ENCODE peak calls at places on chromosome 3, in six cellular contexts. L is neuronal stem cell, B is IMR-90, P is H9, V is mesendoderm, D is H1. U is an unnamed sample.

GRCh38 chr3:193894121-193894863 is 241.7 kb upstream of the HES1 start:
- DNase-seq in L (no peak), B (no peak), P (no peak), V (peak), D (no peak), U (no peak)

GRCh38 chr3:69500604-69501003 is 114.7 kb upstream of the FRMD4B start:
- DNase-seq in L (no peak), B (no peak), P (no peak), V (no peak), D (no peak), U (no peak)

GRCh38 chr3:184639351-184639750 is 72.5 kb downstream of the MAGEF1 start:
- DNase-seq in L (no peak), B (no peak), P (no peak), V (no peak), D (no peak), U (peak)

GRCh38 chr3:86800116-86800515 is 190.8 kb downstream of the VGLL3 start:
- DNase-seq in L (no peak), B (no peak), P (no peak), V (no peak), D (no peak), U (no peak)

GRCh38 chr3:72171946-72172345 is 387.0 kb upstream of the PROK2 start:
- DNase-seq in L (no peak), B (no peak), P (no peak), V (no peak), D (no peak), U (no peak)

GRCh38 chr3:60909526-60909925 is 341.7 kb downstream of the FHIT start:
- DNase-seq in L (no peak), B (no peak), P (no peak), V (no peak), D (no peak), U (no peak)

GRCh38 chr3:60931452-60931851 is 319.8 kb downstream of the FHIT start:
- DNase-seq in L (no peak), B (no peak), P (no peak), V (peak), D (no peak), U (no peak)

GRCh38 chr3:84547971-84548970 is 410.5 kb upstream of the CADM2 start:
- DNase-seq in L (peak), B (no peak), P (peak), V (peak), D (peak), U (no peak)

GRCh38 chr3:52517796-52518722 is 15.6 kb downstream of the NT5DC2 start:
- DNase-seq in L (no peak), B (no peak), P (no peak), V (peak), D (no peak), U (no peak)

GRCh38 chr3:180571831-180572578 is 30.0 kb upstream of the TTC14 start:
- DNase-seq in L (no peak), B (no peak), P (no peak), V (peak), D (no peak), U (no peak)

GRCh38 chr3:24641628-24642027 is 147.0 kb upstream of the THRB start:
- DNase-seq in L (no peak), B (no peak), P (no peak), V (no peak), D (no peak), U (peak)

GRCh38 chr3:173750591-173750990 is 353.0 kb downstream of the NLGN1 start:
- DNase-seq in L (no peak), B (no peak), P (no peak), V (no peak), D (no peak), U (no peak)

GRCh38 chr3:173750095-173750494 is 352.6 kb downstream of the NLGN1 start:
- DNase-seq in L (no peak), B (peak), P (no peak), V (peak), D (no peak), U (peak)

GRCh38 chr3:173755161-173755560 is 357.6 kb downstream of the NLGN1 start:
- DNase-seq in L (no peak), B (no peak), P (no peak), V (no peak), D (no peak), U (no peak)

GRCh38 chr3:173748140-173748539 is 350.6 kb downstream of the NLGN1 start:
- DNase-seq in L (no peak), B (no peak), P (no peak), V (no peak), D (no peak), U (no peak)

DNA sequence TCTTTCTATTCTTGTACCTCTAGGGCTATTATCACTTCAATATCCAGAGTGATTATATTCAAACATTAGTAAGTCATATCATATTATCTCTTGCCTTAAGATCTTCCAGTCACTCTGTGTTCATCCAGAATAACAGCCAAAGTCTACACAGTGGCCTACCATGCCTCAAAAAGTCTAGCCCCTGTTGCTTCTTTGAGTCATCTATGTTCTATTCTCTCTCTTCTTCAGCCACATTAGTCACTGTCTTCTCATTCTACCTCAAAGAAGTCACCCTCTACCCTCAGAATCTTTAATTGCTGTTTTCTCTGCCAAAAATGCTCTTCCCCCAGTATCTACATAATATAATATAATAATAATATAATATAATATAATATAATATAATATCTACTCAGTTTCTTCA is 356.0 kb downstream of the NLGN1 start:
- DNase-seq in L (no peak), B (no peak), P (no peak), V (no peak), D (no peak), U (no peak)
- H2BK15ac ChIP-seq in L (no peak), B (no peak), P (no peak), V (no peak), D (no peak), U (no peak)

DNA sequence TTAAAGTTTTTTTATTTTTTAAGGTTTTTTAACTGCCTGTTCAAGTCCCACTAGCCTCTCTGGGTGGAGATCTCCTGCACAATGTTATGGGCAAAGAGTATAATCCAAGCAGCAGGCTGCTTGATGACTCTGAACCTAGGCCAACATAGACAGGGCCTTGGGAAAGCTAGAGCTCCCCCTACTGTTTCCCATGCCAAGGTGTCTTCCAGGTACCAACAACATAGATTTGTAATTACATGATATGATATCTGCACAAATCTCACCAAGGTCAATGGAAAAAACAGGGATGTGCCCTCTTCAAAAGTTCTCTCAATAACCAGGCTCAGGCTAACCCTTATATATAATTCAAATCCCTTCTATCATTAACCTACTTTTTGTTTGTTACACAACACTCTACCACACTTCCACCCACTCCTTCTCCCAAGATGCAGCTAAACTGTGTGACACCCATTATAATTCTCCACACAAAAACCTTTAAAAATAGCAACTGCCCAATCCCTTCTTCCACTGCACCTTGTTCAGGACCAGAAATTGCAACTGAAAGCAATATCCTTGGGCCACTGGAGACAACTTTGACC is 43.8 kb downstream of the RBM15B start:
- DNase-seq in L (peak), B (peak), P (peak), V (peak), D (no peak), U (peak)
- H2BK15ac ChIP-seq in L (no peak), B (no peak), P (no peak), V (no peak), D (no peak), U (no peak)

DNA sequence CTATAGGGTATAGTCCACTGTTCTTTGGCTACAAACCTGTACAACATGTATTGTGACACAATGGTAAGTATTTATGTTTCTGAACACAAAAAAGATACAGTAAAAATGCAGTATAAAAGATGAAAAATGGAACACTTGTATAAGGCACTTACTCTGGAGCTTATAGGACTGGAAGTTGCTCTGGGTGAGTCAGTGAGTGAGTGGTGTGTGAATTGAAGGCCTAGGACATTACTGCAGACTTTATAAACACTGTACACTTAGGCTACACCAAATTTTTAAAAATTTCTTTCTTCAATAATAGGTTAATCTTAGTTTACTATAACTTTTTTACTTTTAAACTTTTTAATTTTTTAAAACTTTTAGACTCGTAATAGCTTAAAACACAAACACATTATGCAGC is 10.5 kb upstream of the PDZRN3 start:
- DNase-seq in L (no peak), B (peak), P (no peak), V (no peak), D (no peak), U (no peak)
- H2BK15ac ChIP-seq in L (no peak), B (no peak), P (no peak), V (no peak), D (no peak), U (no peak)

DNA sequence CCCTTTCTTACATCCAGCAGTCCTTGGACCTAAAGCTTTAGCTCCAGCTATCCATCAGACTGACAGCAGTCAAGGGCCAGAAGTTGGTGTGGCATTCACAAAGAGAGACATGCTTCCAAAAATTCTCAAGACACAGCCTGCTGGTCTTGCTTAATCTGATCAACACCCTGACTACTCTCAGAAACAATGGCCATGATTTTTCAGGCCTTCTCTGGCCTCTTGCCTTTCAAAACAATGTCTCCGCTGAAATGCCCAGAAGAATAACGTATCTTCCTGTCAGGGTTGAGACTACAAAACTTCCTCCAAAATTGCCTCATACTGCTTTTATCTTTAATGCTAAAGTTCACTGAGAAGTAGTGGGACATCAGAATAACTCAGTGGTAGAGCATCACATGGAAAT is 205.4 kb upstream of the SETMAR start:
- DNase-seq in L (no peak), B (no peak), P (no peak), V (no peak), D (no peak), U (no peak)
- H2BK15ac ChIP-seq in L (no peak), B (no peak), P (no peak), V (no peak), D (no peak), U (no peak)

GRCh38 chr3:38605981-38606380 is 43.5 kb downstream of the SCN5A start:
- DNase-seq in L (no peak), B (no peak), P (no peak), V (no peak), D (no peak), U (no peak)
- H2BK15ac ChIP-seq in L (no peak), B (no peak), P (no peak), V (no peak), D (no peak), U (no peak)